ENCODE peak calls at places on chromosome 11, in four cellular contexts. M is tibial artery, Q is HCT116, K is breast epithelium. H is an unnamed sample. For H3K27me3, the result is how much of the 10 kb centered on the place peaks cover.

GRCh38 chr11:117814766-117815261 is 9.7 kb downstream of the FXYD2 start:
- DNase-seq in M (peak), Q (no peak), K (no peak), H (peak)

GRCh38 chr11:69115586-69116560 is 39.9 kb upstream of the SMIM38 start:
- DNase-seq in M (no peak), Q (no peak), K (peak), H (peak)

GRCh38 chr11:71420455-71421241 is 27.5 kb downstream of the DHCR7 start:
- DNase-seq in M (no peak), Q (peak), K (no peak), H (no peak)

GRCh38 chr11:100536979-100537378 is 150.1 kb upstream of the ARHGAP42 start:
- DNase-seq in M (no peak), Q (no peak), K (no peak), H (no peak)

GRCh38 chr11:70481625-70482528 is 83.5 kb downstream of the CTTN start:
- DNase-seq in M (no peak), Q (peak), K (no peak), H (peak)

GRCh38 chr11:23138761-23139160 is 278.5 kb upstream of the CCDC179 start:
- DNase-seq in M (no peak), Q (no peak), K (no peak), H (no peak)

GRCh38 chr11:76270387-76270786 is 64.1 kb upstream of the WNT11 start:
- DNase-seq in M (peak), Q (no peak), K (no peak), H (peak)

GRCh38 chr11:78372114-78372768 is 45.4 kb downstream of the GAB2 start:
- DNase-seq in M (no peak), Q (no peak), K (no peak), H (no peak)

GRCh38 chr11:47595967-47596366 is 1.8 kb upstream of the C1QTNF4 start:
- DNase-seq in M (no peak), Q (no peak), K (no peak), H (no peak)

GRCh38 chr11:67382481-67383136 is 9.2 kb upstream of the RAD9A start:
- DNase-seq in M (peak), Q (peak), K (peak), H (peak)

GRCh38 chr11:61058583-61059259 is 43.6 kb upstream of the CD5 start:
- DNase-seq in M (no peak), Q (no peak), K (no peak), H (no peak)

GRCh38 chr11:70699294-70700221 is 301.2 kb downstream of the CTTN start:
- DNase-seq in M (no peak), Q (no peak), K (no peak), H (no peak)

GRCh38 chr11:70519117-70519516 is 120.8 kb downstream of the CTTN start:
- DNase-seq in M (no peak), Q (peak), K (no peak), H (no peak)

GRCh38 chr11:75981546-75981945 is 166.5 kb downstream of the UVRAG start:
- DNase-seq in M (no peak), Q (no peak), K (no peak), H (no peak)

GRCh38 chr11:120548682-120549209 is 37.2 kb downstream of the GRIK4 start:
- DNase-seq in M (no peak), Q (no peak), K (no peak), H (no peak)

GRCh38 chr11:60005360-60005759 is 11.6 kb upstream of the OOSP4B start:
- DNase-seq in M (no peak), Q (no peak), K (no peak), H (no peak)

GRCh38 chr11:96014234-96014633 is 90.3 kb upstream of the MTMR2 start:
- DNase-seq in M (no peak), Q (peak), K (no peak), H (no peak)

GRCh38 chr11:134664863-134665535 is 253.0 kb upstream of the B3GAT1 start:
- DNase-seq in M (no peak), Q (no peak), K (no peak), H (no peak)

GRCh38 chr11:111010391-111011354 is 234.9 kb upstream of the POU2AF2 start:
- DNase-seq in M (no peak), Q (no peak), K (no peak), H (no peak)

GRCh38 chr11:30165652-30166051 is 65.2 kb upstream of the FSHB start:
- DNase-seq in M (no peak), Q (no peak), K (no peak), H (no peak)

GRCh38 chr11:92830382-92831148 is 138.9 kb upstream of the MTNR1B start:
- DNase-seq in M (no peak), Q (no peak), K (no peak), H (no peak)

GRCh38 chr11:134098566-134099184 is 29.8 kb downstream of the JAM3 start:
- DNase-seq in M (no peak), Q (peak), K (no peak), H (no peak)

GRCh38 chr11:85040166-85040565 is 587.0 kb downstream of the DLG2 start:
- DNase-seq in M (no peak), Q (no peak), K (no peak), H (no peak)

GRCh38 chr11:34053161-34053686 is 1.7 kb downstream of the CAPRIN1 start:
- DNase-seq in M (peak), Q (no peak), K (peak), H (peak)

GRCh38 chr11:54558407-54558806 is 45.4 kb downstream of the OR4C46 start:
- DNase-seq in M (no peak), Q (no peak), K (no peak), H (no peak)

GRCh38 chr11:76318744-76319384 is 62.1 kb downstream of the THAP12 start:
- DNase-seq in M (peak), Q (peak), K (peak), H (peak)

GRCh38 chr11:75233688-75234295 is 6.8 kb upstream of the TPBGL start:
- DNase-seq in M (no peak), Q (no peak), K (no peak), H (no peak)

GRCh38 chr11:75276696-75277095 is 36.1 kb downstream of the TPBGL start:
- DNase-seq in M (peak), Q (no peak), K (no peak), H (peak)

GRCh38 chr11:124113890-124114289 is 1.4 kb upstream of the VWA5A start:
- DNase-seq in M (no peak), Q (no peak), K (no peak), H (no peak)

GRCh38 chr11:35649984-35650383 is 12.6 kb upstream of the TRIM44 start:
- DNase-seq in M (no peak), Q (no peak), K (no peak), H (no peak)

GRCh38 chr11:43550714-43551113 is 129.8 kb upstream of the HSD17B12 start:
- DNase-seq in M (no peak), Q (no peak), K (no peak), H (no peak)
- H3K27me3 ChIP-seq in M (under half), Q (under half), K (under half), H (under half)

DNA sequence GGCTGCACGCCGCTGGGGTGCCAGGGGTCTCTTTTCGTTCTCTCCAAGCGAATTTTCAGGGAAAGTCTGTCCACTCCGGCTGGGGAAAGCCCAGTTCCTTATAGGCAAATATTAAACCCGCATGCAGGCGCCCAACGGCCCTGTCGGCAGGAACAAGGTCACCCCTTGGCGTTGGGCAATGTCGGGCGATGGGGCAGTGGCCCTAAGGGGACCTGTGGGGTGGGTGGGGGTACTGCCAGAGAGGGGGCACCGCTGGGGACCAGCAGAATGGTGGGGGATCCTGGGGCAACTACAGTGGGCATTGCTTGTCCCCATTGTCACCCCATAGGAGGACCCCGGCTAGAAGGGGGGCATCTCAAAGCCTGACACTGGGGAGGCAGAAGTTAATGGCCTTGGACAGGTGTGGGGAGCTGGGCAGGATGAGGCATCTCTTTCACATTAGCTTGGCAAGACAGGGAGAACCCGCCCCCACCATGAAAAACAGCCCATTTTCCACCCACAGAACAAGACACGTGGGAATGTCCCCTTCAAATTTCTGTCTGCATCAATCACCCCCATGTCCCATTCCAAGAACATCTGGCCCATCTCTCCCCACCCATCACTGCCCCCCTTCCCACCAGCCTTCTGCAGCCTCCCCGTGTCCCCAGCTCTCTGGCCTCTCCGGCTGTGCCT is 5.5 kb upstream of the IGF2 start:
- DNase-seq in M (no peak), Q (no peak), K (no peak), H (no peak)
- H3K27me3 ChIP-seq in M (under half), Q (under half), K (under half), H (half or more)

DNA sequence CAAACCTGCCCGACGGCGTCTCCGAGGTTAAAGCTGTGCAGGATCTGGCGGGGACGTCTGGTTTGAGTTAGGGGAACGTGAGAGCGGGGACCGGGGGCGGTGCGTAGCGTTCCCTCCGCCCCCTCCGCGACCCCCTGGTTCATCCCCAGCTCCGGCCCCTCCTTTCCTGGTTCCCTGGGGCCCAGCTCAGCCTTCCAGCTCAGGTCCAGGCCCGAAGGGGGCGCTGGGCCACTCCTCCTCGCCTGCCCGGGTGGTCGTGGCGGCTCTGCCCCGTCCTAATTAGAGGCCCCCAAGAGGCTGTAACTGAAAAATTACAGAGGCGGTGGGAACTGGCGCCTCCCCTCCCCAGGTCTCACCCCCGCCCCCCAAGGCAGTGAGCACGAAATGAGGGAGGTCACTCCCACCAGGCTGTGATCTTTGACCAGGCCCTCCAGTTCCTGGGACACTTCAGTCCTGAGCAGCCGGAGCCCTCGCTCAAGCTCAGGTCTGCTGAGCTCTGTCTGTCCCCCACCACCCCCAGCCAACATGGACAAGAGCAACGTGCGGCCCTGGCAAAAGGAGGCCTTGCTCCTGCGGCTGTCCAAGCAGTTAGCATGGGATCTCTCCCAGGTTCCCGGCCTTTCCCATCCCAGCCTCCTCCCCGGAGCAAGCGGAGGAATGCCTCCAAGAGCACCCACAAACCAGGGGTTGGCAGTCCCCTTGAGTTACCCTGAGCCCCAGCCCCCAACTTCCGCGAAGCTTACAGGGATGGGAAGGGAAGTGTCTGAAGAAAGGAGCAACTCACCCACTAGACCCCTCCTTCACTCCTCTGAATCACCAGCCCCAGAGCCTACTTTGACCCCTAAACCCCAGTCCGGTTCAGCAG is 3.3 kb downstream of the CD248 start:
- DNase-seq in M (no peak), Q (no peak), K (no peak), H (no peak)
- H3K27me3 ChIP-seq in M (under half), Q (under half), K (under half), H (under half)

DNA sequence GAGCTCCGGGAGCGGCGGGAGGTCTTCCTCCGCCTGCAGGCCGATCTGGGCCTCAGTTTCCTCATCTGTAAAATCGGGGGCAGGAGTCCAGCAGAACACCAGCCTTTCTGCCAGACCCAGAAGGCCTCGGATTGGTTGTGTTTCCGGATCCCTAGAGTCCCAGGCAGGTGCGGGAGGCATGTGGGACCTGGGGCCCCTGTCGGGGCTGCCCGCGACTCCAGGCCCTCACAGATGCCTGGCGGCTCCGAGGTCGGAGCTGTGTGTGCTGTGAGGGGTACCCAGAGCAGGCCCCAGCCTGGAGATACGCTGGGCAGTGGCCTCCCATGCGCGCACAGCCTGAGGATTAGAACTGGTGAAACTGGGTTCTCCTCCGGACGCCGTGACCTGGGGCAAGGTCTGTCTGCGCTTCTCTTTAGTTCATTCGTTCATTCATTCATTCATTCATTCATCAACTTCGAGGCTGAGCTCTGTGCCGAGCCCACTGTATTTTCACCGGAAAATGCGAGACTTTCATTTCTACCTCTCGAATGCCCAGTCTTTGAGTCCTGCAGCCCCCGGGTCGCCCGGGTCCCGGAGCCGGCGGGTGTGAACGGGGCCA is 24.6 kb downstream of the FLRT1 start:
- DNase-seq in M (no peak), Q (no peak), K (no peak), H (no peak)
- H3K27me3 ChIP-seq in M (under half), Q (under half), K (under half), H (under half)

GRCh38 chr11:64670975-64671374 is 52.0 kb downstream of the NRXN2 start:
- DNase-seq in M (no peak), Q (no peak), K (no peak), H (no peak)

GRCh38 chr11:64672875-64673274 is 50.1 kb downstream of the NRXN2 start:
- DNase-seq in M (no peak), Q (no peak), K (no peak), H (no peak)

GRCh38 chr11:64675417-64676252 is 47.4 kb downstream of the NRXN2 start:
- DNase-seq in M (peak), Q (no peak), K (no peak), H (peak)

GRCh38 chr11:64674774-64675173 is 48.2 kb downstream of the NRXN2 start:
- DNase-seq in M (no peak), Q (no peak), K (no peak), H (no peak)

DNA sequence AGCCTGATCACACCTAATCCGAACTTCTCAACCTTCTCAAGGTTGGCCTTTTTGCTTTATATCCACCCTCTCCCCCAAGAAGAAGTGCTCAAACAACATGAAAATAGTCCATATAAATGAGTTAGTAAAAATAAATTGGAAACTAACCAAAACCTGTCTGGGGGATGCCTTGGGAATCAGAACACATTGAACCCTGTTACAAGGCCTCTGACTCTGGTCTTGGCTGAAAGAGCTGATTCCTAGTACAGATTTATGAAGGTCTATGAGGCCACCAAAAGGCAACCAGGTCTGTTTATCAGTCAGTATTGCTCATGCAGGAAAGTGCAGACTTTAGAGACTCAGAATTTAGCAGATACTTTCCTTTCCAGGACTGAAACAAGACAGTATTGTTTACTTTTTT is 49.7 kb downstream of the NRXN2 start:
- DNase-seq in M (no peak), Q (no peak), K (no peak), H (no peak)
- H3K27me3 ChIP-seq in M (under half), Q (under half), K (under half), H (under half)

GRCh38 chr11:45001466-45002165 is 50.9 kb upstream of the TP53I11 start:
- DNase-seq in M (no peak), Q (no peak), K (no peak), H (no peak)
- H3K27me3 ChIP-seq in M (under half), Q (under half), K (under half), H (under half)

GRCh38 chr11:13011366-13012036 is 2.4 kb downstream of the RASSF10 start:
- DNase-seq in M (no peak), Q (no peak), K (no peak), H (no peak)
- H3K27me3 ChIP-seq in M (under half), Q (under half), K (under half), H (half or more)

GRCh38 chr11:13009476-13009920 is 382 bp downstream of the RASSF10 start:
- DNase-seq in M (no peak), Q (no peak), K (no peak), H (no peak)
- H3K27me3 ChIP-seq in M (under half), Q (under half), K (under half), H (half or more)

GRCh38 chr11:113334183-113334582 is 19.8 kb downstream of the TTC12 start:
- DNase-seq in M (no peak), Q (no peak), K (no peak), H (no peak)
- H3K27me3 ChIP-seq in M (under half), Q (under half), K (under half), H (under half)

DNA sequence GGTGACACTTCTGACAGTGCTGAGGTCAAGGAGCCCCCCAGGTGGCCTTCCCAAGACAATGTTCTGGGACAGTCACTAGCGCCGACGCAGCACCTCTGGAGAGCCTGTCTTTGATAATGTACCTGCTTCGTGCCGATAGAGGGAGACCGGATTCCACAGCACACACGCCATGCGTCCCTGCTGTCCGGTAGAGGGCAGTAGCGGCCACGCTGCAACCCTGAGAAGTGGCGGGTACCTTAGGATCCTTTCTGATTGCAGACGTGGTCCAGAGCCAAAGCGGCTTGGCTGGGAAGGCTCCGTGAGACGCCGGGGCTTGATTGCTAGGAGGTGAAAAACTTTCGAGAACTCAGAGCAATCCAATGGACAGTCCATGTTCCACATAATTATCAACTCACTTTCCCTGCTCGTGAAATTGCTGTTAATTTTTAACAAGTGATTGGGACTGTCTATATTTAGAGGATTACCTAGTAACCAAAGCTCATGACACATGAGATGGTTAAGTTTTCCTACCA is 11.4 kb upstream of the BARX2 start:
- DNase-seq in M (peak), Q (peak), K (peak), H (peak)
- H3K27me3 ChIP-seq in M (under half), Q (under half), K (under half), H (under half)

H was measured in gastrocnemius medialis.